ENCODE peak calls at places on chromosomes 3 and 15, in ten cellular contexts. One of them, this sample, is unnamed.

GRCh38 chr3:112038863-112039262 is 4.3 kb downstream of the TMPRSS7 start:
- DNase-seq in A549: no peak
- DNase-seq in GM12878: peak
- DNase-seq in testis: no peak
- DNase-seq in stomach: no peak
- DNase-seq in esophagus squamous epithelium: no peak
- DNase-seq in H54: peak
- DNase-seq in prostate gland: no peak
- DNase-seq in NB4: no peak
- DNase-seq in IMR-90: peak
- DNase-seq in this sample: no peak

GRCh38 chr3:176431986-176432385 is 765.3 kb downstream of the TBL1XR1 start:
- DNase-seq in A549: no peak
- DNase-seq in NB4: no peak
- DNase-seq in stomach: no peak
- DNase-seq in GM12878: no peak
- DNase-seq in prostate gland: no peak
- DNase-seq in esophagus squamous epithelium: no peak
- DNase-seq in testis: no peak
- DNase-seq in IMR-90: peak
- DNase-seq in H54: no peak
- DNase-seq in this sample: no peak

GRCh38 chr3:78741066-78741645 is 1026.6 kb downstream of the ROBO1 start:
- DNase-seq in H54: no peak
- DNase-seq in A549: no peak
- DNase-seq in esophagus squamous epithelium: no peak
- DNase-seq in stomach: no peak
- DNase-seq in IMR-90: no peak
- DNase-seq in prostate gland: no peak
- DNase-seq in GM12878: no peak
- DNase-seq in testis: no peak
- DNase-seq in NB4: peak
- DNase-seq in this sample: peak

GRCh38 chr3:106485202-106485601 is 616.4 kb upstream of the CBLB start:
- DNase-seq in NB4: no peak
- DNase-seq in prostate gland: no peak
- DNase-seq in testis: no peak
- DNase-seq in stomach: no peak
- DNase-seq in GM12878: no peak
- DNase-seq in H54: no peak
- DNase-seq in esophagus squamous epithelium: no peak
- DNase-seq in IMR-90: peak
- DNase-seq in A549: no peak
- DNase-seq in this sample: no peak

GRCh38 chr15:66252411-66253295 is 897 bp downstream of the MEGF11 start:
- DNase-seq in A549: peak
- DNase-seq in prostate gland: peak
- DNase-seq in H54: peak
- DNase-seq in GM12878: no peak
- DNase-seq in esophagus squamous epithelium: no peak
- DNase-seq in NB4: peak
- DNase-seq in IMR-90: no peak
- DNase-seq in stomach: peak
- DNase-seq in testis: peak
- DNase-seq in this sample: peak

GRCh38 chr15:91908401-91908800 is 54.9 kb downstream of the SLCO3A1 start:
- DNase-seq in testis: no peak
- DNase-seq in H54: peak
- DNase-seq in NB4: peak
- DNase-seq in IMR-90: peak
- DNase-seq in stomach: no peak
- DNase-seq in prostate gland: no peak
- DNase-seq in GM12878: no peak
- DNase-seq in A549: no peak
- DNase-seq in esophagus squamous epithelium: no peak
- DNase-seq in this sample: no peak

GRCh38 chr3:70433091-70433490 is 120.7 kb upstream of the MDFIC2 start:
- DNase-seq in esophagus squamous epithelium: no peak
- DNase-seq in H54: no peak
- DNase-seq in A549: no peak
- DNase-seq in testis: no peak
- DNase-seq in GM12878: no peak
- DNase-seq in NB4: no peak
- DNase-seq in IMR-90: peak
- DNase-seq in prostate gland: no peak
- DNase-seq in stomach: no peak
- DNase-seq in this sample: no peak

GRCh38 chr15:57873564-57874209 is 167.2 kb downstream of the POLR2M start:
- DNase-seq in prostate gland: no peak
- DNase-seq in A549: no peak
- DNase-seq in H54: no peak
- DNase-seq in testis: no peak
- DNase-seq in NB4: no peak
- DNase-seq in IMR-90: peak
- DNase-seq in stomach: no peak
- DNase-seq in esophagus squamous epithelium: no peak
- DNase-seq in GM12878: no peak
- DNase-seq in this sample: no peak

GRCh38 chr3:7565574-7565973 is 704.7 kb downstream of the GRM7 start:
- DNase-seq in IMR-90: no peak
- DNase-seq in H54: no peak
- DNase-seq in stomach: no peak
- DNase-seq in testis: no peak
- DNase-seq in GM12878: no peak
- DNase-seq in A549: no peak
- DNase-seq in NB4: no peak
- DNase-seq in esophagus squamous epithelium: no peak
- DNase-seq in prostate gland: no peak
- DNase-seq in this sample: no peak

GRCh38 chr15:31367021-31367729 is 40.5 kb downstream of the KLF13 start:
- DNase-seq in stomach: no peak
- DNase-seq in testis: no peak
- DNase-seq in NB4: peak
- DNase-seq in A549: no peak
- DNase-seq in GM12878: no peak
- DNase-seq in IMR-90: no peak
- DNase-seq in esophagus squamous epithelium: no peak
- DNase-seq in H54: no peak
- DNase-seq in prostate gland: no peak
- DNase-seq in this sample: no peak

GRCh38 chr3:121111914-121112612 is 204.1 kb downstream of the STXBP5L start:
- DNase-seq in IMR-90: no peak
- DNase-seq in stomach: no peak
- DNase-seq in testis: no peak
- DNase-seq in GM12878: no peak
- DNase-seq in esophagus squamous epithelium: no peak
- DNase-seq in H54: no peak
- DNase-seq in A549: no peak
- DNase-seq in prostate gland: no peak
- DNase-seq in NB4: no peak
- DNase-seq in this sample: no peak

GRCh38 chr3:73508330-73508954 is 116.3 kb downstream of the PDZRN3 start:
- DNase-seq in stomach: peak
- DNase-seq in H54: peak
- DNase-seq in esophagus squamous epithelium: no peak
- DNase-seq in NB4: peak
- DNase-seq in GM12878: no peak
- DNase-seq in IMR-90: peak
- DNase-seq in testis: peak
- DNase-seq in prostate gland: peak
- DNase-seq in A549: peak
- DNase-seq in this sample: peak

GRCh38 chr3:126149960-126150515 is 30.3 kb downstream of the ALDH1L1 start:
- DNase-seq in esophagus squamous epithelium: no peak
- DNase-seq in testis: peak
- DNase-seq in stomach: no peak
- DNase-seq in prostate gland: no peak
- DNase-seq in GM12878: no peak
- DNase-seq in NB4: no peak
- DNase-seq in A549: no peak
- DNase-seq in H54: no peak
- DNase-seq in IMR-90: no peak
- DNase-seq in this sample: no peak

DNA sequence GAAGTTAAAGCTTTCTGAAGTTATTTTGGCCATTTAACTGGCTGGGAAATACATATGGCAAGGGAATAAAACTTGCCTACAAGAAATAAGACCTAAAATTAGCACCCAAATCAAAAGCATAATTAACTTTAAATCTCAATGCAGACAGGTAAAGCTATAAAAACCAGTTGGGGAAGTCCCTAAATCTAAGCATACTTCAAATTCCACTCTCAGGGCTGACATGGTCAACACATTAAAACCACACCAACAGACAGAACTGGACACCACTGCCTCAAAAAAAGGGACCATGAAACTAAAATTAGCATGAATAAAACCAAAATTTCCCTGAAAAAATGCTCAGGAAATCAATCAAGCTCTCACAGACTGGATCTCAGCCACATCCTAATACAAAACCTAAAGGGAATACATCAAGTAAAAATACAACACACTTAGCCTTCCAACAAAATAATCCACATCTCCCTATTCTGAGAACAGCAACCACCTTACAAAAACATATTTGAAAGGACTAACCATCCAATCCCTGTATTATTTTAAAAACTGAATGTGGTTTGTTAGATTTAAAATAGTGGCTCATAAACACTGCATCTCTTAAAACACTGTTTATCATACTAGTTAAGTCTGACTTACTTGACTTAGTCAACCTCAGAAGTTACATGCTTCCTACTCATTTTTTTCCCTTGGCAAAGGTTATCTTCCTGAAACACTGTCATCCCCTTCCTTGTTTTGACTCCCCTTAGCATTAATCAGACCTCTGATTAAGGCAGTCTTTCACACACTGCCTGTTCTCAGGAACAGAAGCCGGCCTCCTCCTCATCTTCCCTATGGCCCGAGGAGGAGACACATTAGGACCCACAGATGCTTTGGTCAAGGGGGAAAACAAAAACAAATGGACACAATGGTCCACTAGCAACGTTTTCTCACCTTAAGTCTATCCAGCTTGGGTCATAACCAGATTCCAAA is 8.3 kb downstream of the TRA2B start:
- DNase-seq in esophagus squamous epithelium: no peak
- DNase-seq in A549: no peak
- DNase-seq in testis: no peak
- DNase-seq in H54: no peak
- DNase-seq in prostate gland: no peak
- DNase-seq in IMR-90: peak
- DNase-seq in NB4: no peak
- DNase-seq in GM12878: no peak
- DNase-seq in stomach: no peak
- DNase-seq in this sample: no peak
- TF ChIP-seq POLR2A in esophagus squamous epithelium: no peak
- TF ChIP-seq POLR2A in A549: no peak
- TF ChIP-seq POLR2A in testis: no peak
- TF ChIP-seq POLR2A in H54: no peak
- TF ChIP-seq POLR2A in prostate gland: no peak
- TF ChIP-seq POLR2A in IMR-90: no peak
- TF ChIP-seq POLR2A in NB4: no peak
- TF ChIP-seq POLR2A in GM12878: no peak
- TF ChIP-seq POLR2A in stomach: no peak
- TF ChIP-seq POLR2A in this sample: no peak

GRCh38 chr15:68197170-68197492 is 8.0 kb downstream of the CALML4 start:
- DNase-seq in testis: no peak
- DNase-seq in NB4: no peak
- DNase-seq in H54: no peak
- DNase-seq in esophagus squamous epithelium: no peak
- DNase-seq in A549: no peak
- DNase-seq in IMR-90: no peak
- DNase-seq in prostate gland: no peak
- DNase-seq in stomach: no peak
- DNase-seq in GM12878: no peak
- DNase-seq in this sample: no peak
- TF ChIP-seq POLR2A in testis: no peak
- TF ChIP-seq POLR2A in NB4: no peak
- TF ChIP-seq POLR2A in H54: no peak
- TF ChIP-seq POLR2A in esophagus squamous epithelium: no peak
- TF ChIP-seq POLR2A in A549: no peak
- TF ChIP-seq POLR2A in IMR-90: no peak
- TF ChIP-seq POLR2A in prostate gland: no peak
- TF ChIP-seq POLR2A in stomach: no peak
- TF ChIP-seq POLR2A in GM12878: peak
- TF ChIP-seq POLR2A in this sample: no peak

DNA sequence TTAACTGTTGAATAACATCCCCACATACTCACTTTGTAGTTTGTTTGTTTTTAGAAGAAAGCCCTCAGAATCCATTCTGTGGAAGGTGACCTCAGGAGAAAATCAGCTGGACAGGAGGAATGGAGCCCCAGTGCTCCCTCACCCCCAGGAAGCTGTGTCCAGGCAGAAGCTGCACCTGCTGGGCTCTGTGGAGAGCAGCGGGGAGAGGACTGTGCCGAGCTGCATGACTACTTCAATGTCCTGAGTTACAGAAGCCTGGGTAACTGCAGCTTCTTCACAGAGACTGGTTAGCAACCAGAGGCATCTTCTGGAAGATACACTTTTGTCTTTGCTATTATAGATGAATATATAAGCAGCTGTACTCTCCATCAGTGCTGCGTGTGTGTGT is 14.0 kb downstream of the TIGIT start:
- DNase-seq in NB4: no peak
- DNase-seq in GM12878: no peak
- DNase-seq in A549: no peak
- DNase-seq in IMR-90: no peak
- DNase-seq in H54: no peak
- DNase-seq in esophagus squamous epithelium: no peak
- DNase-seq in testis: no peak
- DNase-seq in prostate gland: no peak
- DNase-seq in stomach: no peak
- DNase-seq in this sample: no peak
- TF ChIP-seq POLR2A in NB4: no peak
- TF ChIP-seq POLR2A in GM12878: no peak
- TF ChIP-seq POLR2A in A549: no peak
- TF ChIP-seq POLR2A in IMR-90: no peak
- TF ChIP-seq POLR2A in H54: no peak
- TF ChIP-seq POLR2A in esophagus squamous epithelium: no peak
- TF ChIP-seq POLR2A in testis: no peak
- TF ChIP-seq POLR2A in prostate gland: no peak
- TF ChIP-seq POLR2A in stomach: no peak
- TF ChIP-seq POLR2A in this sample: no peak

GRCh38 chr3:146037697-146038096 is 123.3 kb downstream of the PLOD2 start:
- DNase-seq in GM12878: no peak
- DNase-seq in stomach: no peak
- DNase-seq in esophagus squamous epithelium: no peak
- DNase-seq in IMR-90: peak
- DNase-seq in testis: no peak
- DNase-seq in prostate gland: no peak
- DNase-seq in H54: no peak
- DNase-seq in A549: no peak
- DNase-seq in NB4: no peak
- DNase-seq in this sample: no peak

GRCh38 chr3:146035366-146035765 is 125.6 kb downstream of the PLOD2 start:
- DNase-seq in A549: no peak
- DNase-seq in testis: no peak
- DNase-seq in IMR-90: peak
- DNase-seq in H54: no peak
- DNase-seq in GM12878: no peak
- DNase-seq in stomach: no peak
- DNase-seq in prostate gland: no peak
- DNase-seq in NB4: no peak
- DNase-seq in esophagus squamous epithelium: no peak
- DNase-seq in this sample: no peak

GRCh38 chr3:146036289-146036688 is 124.7 kb downstream of the PLOD2 start:
- DNase-seq in NB4: no peak
- DNase-seq in esophagus squamous epithelium: no peak
- DNase-seq in stomach: no peak
- DNase-seq in A549: no peak
- DNase-seq in GM12878: no peak
- DNase-seq in IMR-90: no peak
- DNase-seq in H54: no peak
- DNase-seq in prostate gland: no peak
- DNase-seq in testis: no peak
- DNase-seq in this sample: no peak

GRCh38 chr3:146033950-146034349 is 127.0 kb downstream of the PLOD2 start:
- DNase-seq in prostate gland: no peak
- DNase-seq in IMR-90: no peak
- DNase-seq in stomach: no peak
- DNase-seq in NB4: no peak
- DNase-seq in GM12878: no peak
- DNase-seq in testis: no peak
- DNase-seq in H54: no peak
- DNase-seq in A549: no peak
- DNase-seq in esophagus squamous epithelium: no peak
- DNase-seq in this sample: no peak
- TF ChIP-seq POLR2A in prostate gland: no peak
- TF ChIP-seq POLR2A in IMR-90: no peak
- TF ChIP-seq POLR2A in stomach: no peak
- TF ChIP-seq POLR2A in NB4: no peak
- TF ChIP-seq POLR2A in GM12878: no peak
- TF ChIP-seq POLR2A in testis: no peak
- TF ChIP-seq POLR2A in H54: no peak
- TF ChIP-seq POLR2A in A549: no peak
- TF ChIP-seq POLR2A in esophagus squamous epithelium: no peak
- TF ChIP-seq POLR2A in this sample: no peak